ENCODE peak calls at places on chromosomes 7 and 10, in six cellular contexts. U is bronchial epithelial cell, O is psoas muscle, T is fibroblast of the aortic adventitia, B is transverse colon, X is cardiac fibroblast. S is an unnamed sample.

GRCh38 chr10:21524526-21525366 is 736 bp downstream of the SKIDA1 start:
- DNase-seq in U (peak; percentile 40), O (no peak), T (peak; percentile 73), B (no peak), X (peak; percentile 66), S (no peak)

GRCh38 chr10:5198386-5198785 is 1.7 kb downstream of the AKR1C4 start:
- DNase-seq in U (peak; percentile 45), O (no peak), T (peak; percentile 68), B (no peak), X (peak; percentile 19), S (no peak)

GRCh38 chr10:48476279-48476982 is 128.4 kb downstream of the ARHGAP22 start:
- DNase-seq in U (peak; percentile 11), O (no peak), T (peak; percentile 32), B (no peak), X (peak; percentile 57), S (peak; percentile 7)

GRCh38 chr10:82150123-82150900 is 275.3 kb downstream of the NRG3 start:
- DNase-seq in U (no peak), O (no peak), T (no peak), B (peak; percentile 20), X (peak; percentile 8), S (no peak)

GRCh38 chr10:78457804-78458483 is 424.3 kb downstream of the RPS24 start:
- DNase-seq in U (peak; percentile 8), O (no peak), T (peak; percentile 96), B (no peak), X (peak; percentile 88), S (no peak)

GRCh38 chr10:98422182-98422581 is 7.2 kb upstream of the PYROXD2 start:
- DNase-seq in U (no peak), O (no peak), T (no peak), B (no peak), X (no peak), S (no peak)

GRCh38 chr7:43569424-43569823 is 13.5 kb upstream of the STK17A start:
- DNase-seq in U (peak; percentile 98), O (no peak), T (peak; percentile 39), B (no peak), X (peak; percentile 37), S (no peak)

GRCh38 chr7:112866424-112866823 is 76.2 kb upstream of the TMEM168 start:
- DNase-seq in U (no peak), O (no peak), T (no peak), B (no peak), X (no peak), S (no peak)

GRCh38 chr10:33123680-33124079 is 165.7 kb upstream of the ITGB1 start:
- DNase-seq in U (no peak), O (no peak), T (peak; percentile 51), B (no peak), X (peak; percentile 52), S (no peak)

DNA sequence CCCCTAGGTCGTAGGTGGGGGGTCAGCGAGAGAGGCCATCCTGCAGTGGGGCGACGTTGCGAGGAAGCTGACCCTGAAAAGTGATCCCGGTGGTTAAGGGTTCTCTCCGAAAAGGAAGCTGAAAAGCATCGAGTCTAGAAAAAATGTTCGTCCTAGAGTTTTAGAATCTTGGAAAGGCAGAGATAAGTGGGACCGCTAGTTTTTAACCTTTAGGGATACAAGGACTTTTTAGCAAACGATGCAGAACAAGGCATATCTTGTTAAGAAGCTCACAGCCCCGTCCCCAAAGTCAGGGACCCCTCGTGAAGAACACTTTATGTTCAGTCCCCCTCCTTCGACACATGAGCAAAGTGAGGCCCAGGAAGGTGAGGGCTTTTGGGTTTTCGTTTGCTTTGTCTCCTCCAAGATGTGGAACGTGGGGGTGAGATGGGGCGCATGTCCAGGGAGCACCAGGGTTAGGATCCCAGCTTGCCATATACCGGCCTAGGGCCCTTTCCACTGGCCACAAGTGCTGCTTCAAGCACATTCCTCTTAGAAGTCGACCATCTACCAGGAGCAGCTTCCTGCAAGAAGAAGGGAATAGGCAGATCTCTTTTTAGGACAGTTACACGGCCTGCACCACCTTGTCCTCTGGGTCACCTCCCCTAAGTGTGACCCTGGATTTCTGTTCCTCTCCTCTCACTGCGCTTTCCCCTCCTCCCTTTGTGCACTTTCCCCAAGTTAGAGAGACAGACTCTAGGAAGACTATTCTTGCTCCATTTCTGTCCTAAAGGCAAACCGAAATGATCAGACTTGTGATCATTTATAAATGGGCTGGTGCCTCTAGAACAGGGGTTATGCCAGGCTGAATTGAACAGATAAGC is 969 bp downstream of the SLC35G1 start:
- DNase-seq in U (no peak), O (no peak), T (peak; percentile 31), B (no peak), X (peak; percentile 19), S (no peak)
- TF ChIP-seq CTCF in U (no peak), O (no peak), T (no peak), B (no peak), X (no peak), S (no peak)

DNA sequence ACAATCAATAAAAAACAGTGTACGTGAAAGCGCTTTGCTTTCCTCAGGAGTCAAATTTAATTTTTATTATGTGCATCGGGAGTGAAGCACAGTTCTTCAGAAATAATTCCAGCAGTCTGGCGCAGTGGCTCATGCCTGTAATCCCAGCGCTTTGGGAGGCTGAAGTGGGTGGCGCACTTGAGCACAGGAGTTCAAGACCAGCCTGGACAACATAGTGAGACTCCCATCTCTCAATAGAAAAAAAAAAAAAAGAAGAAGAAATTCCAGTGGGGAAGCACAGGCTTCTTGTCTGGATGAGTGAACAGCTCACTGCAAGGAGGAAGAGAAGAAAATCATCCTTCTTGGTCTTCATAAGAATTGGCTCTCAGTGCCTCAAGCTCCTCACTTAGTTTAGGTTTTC is 27.8 kb downstream of the LMTK2 start:
- DNase-seq in U (no peak), O (no peak), T (no peak), B (no peak), X (no peak), S (no peak)
- TF ChIP-seq CTCF in U (no peak), O (no peak), T (no peak), B (no peak), X (no peak), S (no peak)

GRCh38 chr10:125977206-125977605 is 80.8 kb downstream of the FANK1 start:
- DNase-seq in U (no peak), O (no peak), T (no peak), B (no peak), X (no peak), S (no peak)
- TF ChIP-seq CTCF in U (peak; percentile 25), O (no peak), T (no peak), B (no peak), X (peak; percentile 15), S (no peak)

DNA sequence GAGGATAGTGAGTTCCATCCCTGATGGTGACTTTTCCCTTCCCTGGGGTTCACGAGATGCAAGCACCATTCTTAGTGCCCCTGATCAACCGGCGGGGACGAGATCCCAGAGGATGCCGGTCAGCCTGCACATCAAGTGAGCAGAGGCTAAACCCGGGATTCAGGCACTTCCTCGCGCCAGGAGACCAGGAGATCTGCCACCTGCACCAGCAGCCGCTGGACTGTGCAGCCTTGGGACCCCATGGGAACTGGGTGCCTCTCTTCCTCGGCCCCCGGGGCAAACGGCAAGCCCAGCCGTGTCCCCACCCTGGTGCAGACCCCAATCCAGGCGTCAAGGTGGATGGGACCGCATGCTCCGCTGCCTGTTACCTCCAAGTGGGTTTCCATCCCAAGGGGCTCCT is 88.5 kb downstream of the TCERG1L start:
- DNase-seq in U (no peak), O (peak; percentile 38), T (no peak), B (no peak), X (no peak), S (no peak)
- TF ChIP-seq CTCF in U (no peak), O (no peak), T (no peak), B (no peak), X (no peak), S (no peak)

DNA sequence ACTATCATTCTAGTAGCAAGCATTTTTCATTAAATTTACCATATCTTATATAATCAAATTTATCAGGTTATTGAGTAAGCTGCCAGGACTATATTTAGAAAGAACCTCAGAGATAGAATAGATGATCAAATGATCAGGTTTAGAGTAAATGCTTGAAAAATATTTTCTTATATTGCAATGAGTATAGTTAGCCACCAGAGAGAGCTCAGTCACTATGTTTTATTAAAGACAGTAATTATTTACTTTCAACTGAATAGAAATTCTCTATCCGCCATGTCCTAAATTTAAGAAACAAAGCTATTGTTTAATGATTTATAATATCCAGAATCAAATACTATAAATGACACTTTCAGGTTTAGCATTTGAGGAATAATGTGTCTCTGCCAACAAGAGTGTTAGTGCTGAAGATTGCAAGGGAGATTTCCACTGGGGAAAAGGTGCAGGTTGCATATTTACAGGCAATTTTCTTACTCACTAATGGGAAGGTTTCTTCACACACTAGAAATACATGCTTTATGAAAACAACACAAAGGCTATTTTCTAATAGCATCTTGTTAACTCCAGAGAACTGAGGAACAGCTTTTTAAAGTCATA is 184.7 kb downstream of the DGKB start:
- DNase-seq in U (peak; percentile 33), O (no peak), T (peak; percentile 65), B (no peak), X (peak; percentile 51), S (no peak)
- TF ChIP-seq CTCF in U (peak; percentile 20), O (peak; percentile 73), T (peak; percentile 59), B (peak; percentile 39), X (peak; percentile 42), S (no peak)

GRCh38 chr7:149753370-149754233 is 19.8 kb downstream of the ZNF467 start:
- DNase-seq in U (peak; percentile 33), O (no peak), T (peak; percentile 31), B (peak; percentile 33), X (peak; percentile 55), S (no peak)
- TF ChIP-seq CTCF in U (peak; percentile 67), O (peak; percentile 51), T (peak; percentile 65), B (peak; percentile 26), X (peak; percentile 73), S (no peak)

GRCh38 chr10:58781873-58782488 is 269.3 kb downstream of the BICC1 start:
- DNase-seq in U (peak; percentile 71), O (no peak), T (peak; percentile 72), B (no peak), X (peak; percentile 64), S (no peak)
- TF ChIP-seq CTCF in U (peak; percentile 39), O (peak; percentile 63), T (peak; percentile 47), B (peak; percentile 56), X (peak; percentile 34), S (no peak)

DNA sequence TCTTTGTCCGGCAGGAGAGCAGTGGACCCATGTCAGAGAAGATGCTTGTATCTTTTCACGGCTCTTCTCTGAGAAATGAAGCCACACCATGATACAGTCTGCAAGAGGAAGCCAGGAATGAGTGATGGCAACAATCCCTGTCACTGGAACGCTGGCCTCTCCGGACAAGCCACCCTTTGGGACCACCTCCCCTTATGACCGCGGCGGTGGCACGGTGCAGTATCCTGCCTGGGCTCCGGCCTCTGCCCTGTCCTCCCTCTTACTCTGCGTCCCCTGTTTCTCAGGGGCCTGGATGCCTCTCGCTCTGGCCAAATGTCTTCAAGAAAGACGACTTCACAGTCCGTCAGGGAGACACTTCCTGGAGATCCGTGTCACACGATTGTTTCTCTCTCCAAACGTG is 370.5 kb downstream of the ZNF716 start:
- DNase-seq in U (no peak), O (no peak), T (no peak), B (no peak), X (no peak), S (no peak)
- TF ChIP-seq CTCF in U (no peak), O (no peak), T (no peak), B (no peak), X (no peak), S (no peak)

S was measured in activated B cell treated with CpG ODN at 0.5 μM for 24 hours.